ENCODE peak calls at places on chromosomes 7 and 10, in five cellular contexts. N, V, B, P and O are unnamed samples.

GRCh38 chr7:128885370-128886187 is 22.9 kb downstream of the ATP6V1F start:
- DNase-seq in N (no peak), V (no peak), B (no peak), P (no peak), O (no peak)

GRCh38 chr10:44201011-44201410 is 183.9 kb downstream of the CXCL12 start:
- DNase-seq in N (no peak), V (no peak), B (no peak), P (no peak), O (no peak)

GRCh38 chr10:114779803-114780609 is 41.6 kb upstream of the FHIP2A start:
- DNase-seq in N (peak), V (peak), B (no peak), P (peak), O (no peak)

GRCh38 chr10:59134302-59134701 is 42.1 kb upstream of the PHYHIPL start:
- DNase-seq in N (no peak), V (no peak), B (no peak), P (no peak), O (no peak)

GRCh38 chr7:140723002-140723401 is 26.5 kb downstream of the NDUFB2 start:
- DNase-seq in N (no peak), V (no peak), B (no peak), P (no peak), O (no peak)

GRCh38 chr7:100132697-100133137 is 6.0 kb downstream of the MBLAC1 start:
- DNase-seq in N (peak), V (peak), B (no peak), P (peak), O (peak)

GRCh38 chr10:124693396-124693795 is 50.8 kb downstream of the FAM53B start:
- DNase-seq in N (no peak), V (no peak), B (no peak), P (no peak), O (no peak)

GRCh38 chr10:50739618-50740350 is at the start of gene ASAH2B:
- DNase-seq in N (peak), V (peak), B (peak), P (peak), O (peak)

GRCh38 chr10:44362866-44363711 is 21.8 kb downstream of the CXCL12 start:
- DNase-seq in N (no peak), V (no peak), B (no peak), P (no peak), O (no peak)

GRCh38 chr7:102225025-102225424 is 61.6 kb upstream of the SH2B2 start:
- DNase-seq in N (no peak), V (no peak), B (no peak), P (no peak), O (no peak)

GRCh38 chr10:24465899-24466615 is 257.1 kb downstream of the KIAA1217 start:
- DNase-seq in N (peak), V (peak), B (no peak), P (peak), O (peak)

GRCh38 chr7:11579141-11579540 is 252.9 kb downstream of the THSD7A start:
- DNase-seq in N (no peak), V (no peak), B (no peak), P (peak), O (no peak)

GRCh38 chr10:73060738-73061635 is 35.7 kb downstream of the P4HA1 start:
- DNase-seq in N (peak), V (peak), B (no peak), P (peak), O (no peak)

GRCh38 chr7:45089314-45089891 is 634 bp upstream of the NACAD start:
- DNase-seq in N (peak), V (peak), B (peak), P (peak), O (peak)

GRCh38 chr7:156107957-156108356 is 295.7 kb upstream of the SHH start:
- DNase-seq in N (no peak), V (no peak), B (no peak), P (no peak), O (no peak)

GRCh38 chr10:118965636-118966035 is 63.9 kb upstream of the NANOS1 start:
- DNase-seq in N (no peak), V (no peak), B (no peak), P (no peak), O (no peak)

GRCh38 chr7:116195451-116195850 is 14.9 kb upstream of the TES start:
- DNase-seq in N (no peak), V (peak), B (no peak), P (peak), O (no peak)

GRCh38 chr7:116505823-116506222 is 6.3 kb downstream of the CAV2 start:
- DNase-seq in N (no peak), V (no peak), B (no peak), P (no peak), O (no peak)

GRCh38 chr7:30116771-30117170 is 18.0 kb upstream of the MTURN start:
- DNase-seq in N (no peak), V (no peak), B (no peak), P (peak), O (no peak)

GRCh38 chr7:14734839-14735321 is 167.7 kb downstream of the DGKB start:
- DNase-seq in N (no peak), V (no peak), B (no peak), P (no peak), O (no peak)

GRCh38 chr7:108004220-108005142 is 1.5 kb upstream of the LAMB1 start:
- DNase-seq in N (no peak), V (no peak), B (peak), P (peak), O (peak)

GRCh38 chr10:126969310-126969709 is 64.1 kb downstream of the DOCK1 start:
- DNase-seq in N (peak), V (peak), B (no peak), P (peak), O (peak)

GRCh38 chr7:139777304-139777890 is 401 bp downstream of the HIPK2 start:
- DNase-seq in N (peak), V (no peak), B (peak), P (no peak), O (peak)

GRCh38 chr7:115679976-115680375 is 350.6 kb downstream of the TFEC start:
- DNase-seq in N (peak), V (peak), B (no peak), P (peak), O (peak)

GRCh38 chr7:81158189-81158588 is 239.3 kb upstream of the SEMA3C start:
- DNase-seq in N (no peak), V (no peak), B (no peak), P (no peak), O (no peak)

GRCh38 chr10:92867235-92867634 is 18.9 kb downstream of the EXOC6 start:
- DNase-seq in N (no peak), V (no peak), B (no peak), P (no peak), O (no peak)

GRCh38 chr10:47287805-47288204 is 12.2 kb upstream of the GDF10 start:
- DNase-seq in N (no peak), V (no peak), B (no peak), P (no peak), O (no peak)

GRCh38 chr10:62560207-62560819 is 186.1 kb downstream of the ZNF365 start:
- DNase-seq in N (no peak), V (peak), B (peak), P (peak), O (no peak)

GRCh38 chr10:21895932-21896331 is 107.6 kb downstream of the DNAJC1 start:
- DNase-seq in N (no peak), V (no peak), B (no peak), P (no peak), O (no peak)

GRCh38 chr10:88152720-88153119 is 289.3 kb downstream of the PTEN start:
- DNase-seq in N (no peak), V (peak), B (no peak), P (peak), O (peak)